ENCODE peak calls at places on chromosomes 1 and 21, in seven cellular contexts. One of them, this sample, is unnamed.

GRCh38 chr1:236167578-236167977 is 25.2 kb downstream of the GPR137B start:
- ATAC-seq in GM23338: no peak
- ATAC-seq in right cardiac atrium: no peak
- ATAC-seq in upper lobe of left lung: no peak
- ATAC-seq in CD8-positive, alpha-beta T cell: no peak
- ATAC-seq in PC-3: no peak
- ATAC-seq in lower lobe of right lung: no peak
- ATAC-seq in this sample: no peak

GRCh38 chr1:218991089-218991488 is 182.6 kb upstream of the LYPLAL1 start:
- ATAC-seq in lower lobe of right lung: no peak
- ATAC-seq in GM23338: no peak
- ATAC-seq in right cardiac atrium: no peak
- ATAC-seq in CD8-positive, alpha-beta T cell: no peak
- ATAC-seq in upper lobe of left lung: no peak
- ATAC-seq in PC-3: no peak
- ATAC-seq in this sample: no peak

GRCh38 chr1:168728452-168729404 is at the start of gene DPT:
- ATAC-seq in GM23338: no peak
- ATAC-seq in CD8-positive, alpha-beta T cell: no peak
- ATAC-seq in upper lobe of left lung: peak
- ATAC-seq in right cardiac atrium: peak
- ATAC-seq in lower lobe of right lung: peak
- ATAC-seq in PC-3: no peak
- ATAC-seq in this sample: peak

GRCh38 chr21:41564871-41565281 is 56.9 kb upstream of the TMPRSS2 start:
- ATAC-seq in upper lobe of left lung: peak
- ATAC-seq in GM23338: no peak
- ATAC-seq in CD8-positive, alpha-beta T cell: no peak
- ATAC-seq in PC-3: peak
- ATAC-seq in right cardiac atrium: no peak
- ATAC-seq in lower lobe of right lung: peak
- ATAC-seq in this sample: no peak

GRCh38 chr1:84479998-84480397 is 932 bp downstream of the RPF1 start:
- ATAC-seq in right cardiac atrium: no peak
- ATAC-seq in GM23338: no peak
- ATAC-seq in lower lobe of right lung: no peak
- ATAC-seq in CD8-positive, alpha-beta T cell: no peak
- ATAC-seq in upper lobe of left lung: no peak
- ATAC-seq in PC-3: peak
- ATAC-seq in this sample: no peak

GRCh38 chr1:17798799-17799382 is 43.8 kb downstream of the ACTL8 start:
- ATAC-seq in upper lobe of left lung: no peak
- ATAC-seq in GM23338: no peak
- ATAC-seq in CD8-positive, alpha-beta T cell: no peak
- ATAC-seq in right cardiac atrium: no peak
- ATAC-seq in PC-3: no peak
- ATAC-seq in lower lobe of right lung: no peak
- ATAC-seq in this sample: no peak

GRCh38 chr1:62228139-62228882 is 33.7 kb downstream of the L1TD1 start:
- ATAC-seq in GM23338: peak
- ATAC-seq in lower lobe of right lung: peak
- ATAC-seq in CD8-positive, alpha-beta T cell: no peak
- ATAC-seq in upper lobe of left lung: no peak
- ATAC-seq in PC-3: no peak
- ATAC-seq in right cardiac atrium: no peak
- ATAC-seq in this sample: no peak

GRCh38 chr1:85137660-85138059 is 63.2 kb downstream of the SYDE2 start:
- ATAC-seq in right cardiac atrium: peak
- ATAC-seq in GM23338: no peak
- ATAC-seq in upper lobe of left lung: peak
- ATAC-seq in lower lobe of right lung: peak
- ATAC-seq in CD8-positive, alpha-beta T cell: no peak
- ATAC-seq in PC-3: no peak
- ATAC-seq in this sample: no peak

GRCh38 chr1:3250624-3251023 is 181.6 kb downstream of the PRDM16 start:
- ATAC-seq in right cardiac atrium: no peak
- ATAC-seq in lower lobe of right lung: no peak
- ATAC-seq in upper lobe of left lung: no peak
- ATAC-seq in CD8-positive, alpha-beta T cell: no peak
- ATAC-seq in PC-3: no peak
- ATAC-seq in GM23338: no peak
- ATAC-seq in this sample: no peak

GRCh38 chr1:231233735-231234417 is 7.1 kb upstream of the GNPAT start:
- ATAC-seq in right cardiac atrium: peak
- ATAC-seq in CD8-positive, alpha-beta T cell: no peak
- ATAC-seq in upper lobe of left lung: no peak
- ATAC-seq in lower lobe of right lung: peak
- ATAC-seq in GM23338: no peak
- ATAC-seq in PC-3: no peak
- ATAC-seq in this sample: no peak

GRCh38 chr1:18064564-18064963 is 43.0 kb upstream of the IGSF21 start:
- ATAC-seq in CD8-positive, alpha-beta T cell: no peak
- ATAC-seq in right cardiac atrium: no peak
- ATAC-seq in lower lobe of right lung: no peak
- ATAC-seq in GM23338: no peak
- ATAC-seq in PC-3: no peak
- ATAC-seq in upper lobe of left lung: no peak
- ATAC-seq in this sample: no peak

GRCh38 chr1:159187647-159188374 is 16.4 kb downstream of the CADM3 start:
- ATAC-seq in right cardiac atrium: peak
- ATAC-seq in PC-3: no peak
- ATAC-seq in upper lobe of left lung: no peak
- ATAC-seq in CD8-positive, alpha-beta T cell: no peak
- ATAC-seq in GM23338: peak
- ATAC-seq in lower lobe of right lung: peak
- ATAC-seq in this sample: peak

GRCh38 chr1:113912594-113913311 is 7.6 kb downstream of the DCLRE1B start:
- ATAC-seq in upper lobe of left lung: peak
- ATAC-seq in lower lobe of right lung: peak
- ATAC-seq in CD8-positive, alpha-beta T cell: no peak
- ATAC-seq in right cardiac atrium: peak
- ATAC-seq in GM23338: no peak
- ATAC-seq in PC-3: no peak
- ATAC-seq in this sample: peak

GRCh38 chr21:15893902-15894301 is 164.1 kb downstream of the USP25 start:
- ATAC-seq in upper lobe of left lung: no peak
- ATAC-seq in PC-3: peak
- ATAC-seq in GM23338: peak
- ATAC-seq in right cardiac atrium: no peak
- ATAC-seq in lower lobe of right lung: no peak
- ATAC-seq in CD8-positive, alpha-beta T cell: no peak
- ATAC-seq in this sample: no peak

GRCh38 chr1:216785760-216786159 is 62.5 kb upstream of the ESRRG start:
- ATAC-seq in CD8-positive, alpha-beta T cell: no peak
- ATAC-seq in upper lobe of left lung: no peak
- ATAC-seq in right cardiac atrium: peak
- ATAC-seq in PC-3: no peak
- ATAC-seq in lower lobe of right lung: peak
- ATAC-seq in GM23338: no peak
- ATAC-seq in this sample: peak

GRCh38 chr21:45410151-45410864 is 5.3 kb downstream of the COL18A1 start:
- ATAC-seq in PC-3: no peak
- ATAC-seq in lower lobe of right lung: no peak
- ATAC-seq in CD8-positive, alpha-beta T cell: no peak
- ATAC-seq in right cardiac atrium: peak
- ATAC-seq in GM23338: no peak
- ATAC-seq in upper lobe of left lung: no peak
- ATAC-seq in this sample: no peak

GRCh38 chr1:94102126-94102525 is 18.8 kb downstream of the ABCA4 start:
- ATAC-seq in PC-3: no peak
- ATAC-seq in upper lobe of left lung: no peak
- ATAC-seq in CD8-positive, alpha-beta T cell: no peak
- ATAC-seq in lower lobe of right lung: no peak
- ATAC-seq in GM23338: no peak
- ATAC-seq in right cardiac atrium: no peak
- ATAC-seq in this sample: no peak

GRCh38 chr1:243495442-243496172 is 239.8 kb downstream of the SDCCAG8 start:
- ATAC-seq in CD8-positive, alpha-beta T cell: no peak
- ATAC-seq in PC-3: no peak
- ATAC-seq in upper lobe of left lung: peak
- ATAC-seq in right cardiac atrium: peak
- ATAC-seq in lower lobe of right lung: peak
- ATAC-seq in GM23338: no peak
- ATAC-seq in this sample: peak

GRCh38 chr1:4972761-4973320 is 318.4 kb downstream of the AJAP1 start:
- ATAC-seq in PC-3: no peak
- ATAC-seq in upper lobe of left lung: peak
- ATAC-seq in GM23338: no peak
- ATAC-seq in lower lobe of right lung: no peak
- ATAC-seq in CD8-positive, alpha-beta T cell: no peak
- ATAC-seq in right cardiac atrium: no peak
- ATAC-seq in this sample: no peak

GRCh38 chr1:162404550-162405160 is 7.3 kb downstream of the SH2D1B start:
- ATAC-seq in right cardiac atrium: no peak
- ATAC-seq in CD8-positive, alpha-beta T cell: no peak
- ATAC-seq in upper lobe of left lung: no peak
- ATAC-seq in PC-3: peak
- ATAC-seq in lower lobe of right lung: no peak
- ATAC-seq in GM23338: no peak
- ATAC-seq in this sample: no peak

DNA sequence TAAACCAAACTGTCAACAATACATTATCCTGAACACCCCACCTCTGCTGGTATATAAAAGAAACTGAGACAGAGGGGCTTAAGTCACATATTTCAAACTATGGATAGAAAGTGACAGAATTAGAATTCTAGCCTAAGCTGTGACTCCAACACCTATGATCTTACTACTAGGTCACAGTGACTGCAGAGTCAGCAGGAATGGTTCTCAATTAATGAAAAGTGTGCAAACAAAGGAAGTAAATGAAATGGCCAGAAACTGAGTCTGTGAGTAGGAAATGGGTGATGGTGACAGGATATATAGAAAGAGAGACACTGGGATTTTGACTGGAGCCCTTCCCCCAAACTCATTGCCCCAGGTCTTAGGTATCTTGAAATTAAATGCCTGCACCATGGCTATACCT is 38.7 kb upstream of the SDC3 start:
- ATAC-seq in lower lobe of right lung: no peak
- ATAC-seq in CD8-positive, alpha-beta T cell: no peak
- ATAC-seq in PC-3: no peak
- ATAC-seq in GM23338: no peak
- ATAC-seq in right cardiac atrium: no peak
- ATAC-seq in upper lobe of left lung: no peak
- ATAC-seq in this sample: no peak
- H3K4me3 ChIP-seq in lower lobe of right lung: no peak
- H3K4me3 ChIP-seq in CD8-positive, alpha-beta T cell: no peak
- H3K4me3 ChIP-seq in PC-3: no peak
- H3K4me3 ChIP-seq in GM23338: no peak
- H3K4me3 ChIP-seq in right cardiac atrium: no peak
- H3K4me3 ChIP-seq in upper lobe of left lung: no peak
- H3K4me3 ChIP-seq in this sample: no peak

GRCh38 chr21:29887313-29888009 is 52.3 kb downstream of the GRIK1 start:
- ATAC-seq in PC-3: no peak
- ATAC-seq in right cardiac atrium: no peak
- ATAC-seq in GM23338: no peak
- ATAC-seq in upper lobe of left lung: no peak
- ATAC-seq in lower lobe of right lung: no peak
- ATAC-seq in CD8-positive, alpha-beta T cell: no peak
- ATAC-seq in this sample: no peak

GRCh38 chr21:29885491-29885890 is 54.3 kb downstream of the GRIK1 start:
- ATAC-seq in CD8-positive, alpha-beta T cell: no peak
- ATAC-seq in GM23338: no peak
- ATAC-seq in upper lobe of left lung: no peak
- ATAC-seq in lower lobe of right lung: no peak
- ATAC-seq in right cardiac atrium: no peak
- ATAC-seq in PC-3: no peak
- ATAC-seq in this sample: no peak

GRCh38 chr21:29893687-29894086 is 46.1 kb downstream of the GRIK1 start:
- ATAC-seq in right cardiac atrium: no peak
- ATAC-seq in upper lobe of left lung: peak
- ATAC-seq in CD8-positive, alpha-beta T cell: no peak
- ATAC-seq in lower lobe of right lung: peak
- ATAC-seq in GM23338: no peak
- ATAC-seq in PC-3: no peak
- ATAC-seq in this sample: no peak

GRCh38 chr21:29892379-29892778 is 47.4 kb downstream of the GRIK1 start:
- ATAC-seq in right cardiac atrium: no peak
- ATAC-seq in lower lobe of right lung: no peak
- ATAC-seq in upper lobe of left lung: no peak
- ATAC-seq in GM23338: no peak
- ATAC-seq in CD8-positive, alpha-beta T cell: no peak
- ATAC-seq in PC-3: no peak
- ATAC-seq in this sample: no peak

GRCh38 chr21:29888437-29888836 is 51.4 kb downstream of the GRIK1 start:
- ATAC-seq in lower lobe of right lung: no peak
- ATAC-seq in PC-3: no peak
- ATAC-seq in GM23338: no peak
- ATAC-seq in right cardiac atrium: no peak
- ATAC-seq in CD8-positive, alpha-beta T cell: no peak
- ATAC-seq in upper lobe of left lung: no peak
- ATAC-seq in this sample: no peak
- H3K27ac ChIP-seq in lower lobe of right lung: no peak
- H3K27ac ChIP-seq in PC-3: no peak
- H3K27ac ChIP-seq in GM23338: no peak
- H3K27ac ChIP-seq in right cardiac atrium: no peak
- H3K27ac ChIP-seq in CD8-positive, alpha-beta T cell: no peak
- H3K27ac ChIP-seq in upper lobe of left lung: no peak
- H3K27ac ChIP-seq in this sample: no peak

GRCh38 chr1:204370176-204370575 is 10.4 kb upstream of the PLEKHA6 start:
- ATAC-seq in right cardiac atrium: no peak
- ATAC-seq in lower lobe of right lung: no peak
- ATAC-seq in CD8-positive, alpha-beta T cell: no peak
- ATAC-seq in GM23338: no peak
- ATAC-seq in upper lobe of left lung: no peak
- ATAC-seq in PC-3: no peak
- ATAC-seq in this sample: no peak
- H3K4me3 ChIP-seq in right cardiac atrium: no peak
- H3K4me3 ChIP-seq in lower lobe of right lung: no peak
- H3K4me3 ChIP-seq in CD8-positive, alpha-beta T cell: no peak
- H3K4me3 ChIP-seq in GM23338: no peak
- H3K4me3 ChIP-seq in upper lobe of left lung: no peak
- H3K4me3 ChIP-seq in PC-3: no peak
- H3K4me3 ChIP-seq in this sample: no peak

DNA sequence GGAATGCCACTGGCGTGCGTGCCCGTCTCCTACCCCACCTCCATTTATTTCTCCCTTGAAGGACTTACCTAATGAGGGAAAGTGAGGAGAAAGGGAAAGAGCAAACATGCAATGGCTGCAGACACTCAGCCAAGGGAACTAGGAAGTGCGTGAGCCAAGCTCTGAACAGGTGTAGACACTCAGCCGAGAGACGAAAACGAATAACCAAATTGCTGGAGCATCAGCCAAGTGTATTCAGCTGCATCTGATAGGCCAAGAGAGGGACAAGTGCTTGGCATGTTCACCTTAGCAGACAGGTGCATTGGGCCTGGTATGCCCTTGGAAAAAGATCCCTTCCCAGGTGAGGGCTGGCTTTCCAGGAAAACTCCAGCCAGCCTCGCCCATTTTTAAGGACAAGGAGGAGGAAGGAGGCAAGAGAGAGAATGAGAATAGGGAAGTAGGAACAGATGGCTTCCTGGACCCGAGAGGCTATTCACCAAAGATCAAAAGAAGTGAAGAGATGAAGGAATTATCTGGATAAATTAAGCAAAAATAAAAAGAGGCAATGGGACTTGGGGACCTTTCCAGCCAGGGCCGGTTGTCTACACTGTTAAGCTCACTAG is 184.7 kb downstream of the TOMM20 start:
- ATAC-seq in lower lobe of right lung: no peak
- ATAC-seq in CD8-positive, alpha-beta T cell: no peak
- ATAC-seq in PC-3: no peak
- ATAC-seq in GM23338: no peak
- ATAC-seq in upper lobe of left lung: no peak
- ATAC-seq in right cardiac atrium: no peak
- ATAC-seq in this sample: no peak
- H3K27ac ChIP-seq in lower lobe of right lung: no peak
- H3K27ac ChIP-seq in CD8-positive, alpha-beta T cell: no peak
- H3K27ac ChIP-seq in PC-3: no peak
- H3K27ac ChIP-seq in GM23338: no peak
- H3K27ac ChIP-seq in upper lobe of left lung: no peak
- H3K27ac ChIP-seq in right cardiac atrium: no peak
- H3K27ac ChIP-seq in this sample: no peak